ENCODE peak calls at places on chromosomes 11 and 22, in seven cellular contexts. One of them, this sample, is unnamed.

GRCh38 chr11:11148104-11148509 is 204.9 kb downstream of the CSNK2A3 start:
- DNase-seq in hepatocyte: peak; percentile 87
- DNase-seq in fibroblast of lung: peak; percentile 91
- DNase-seq in H9: peak; percentile 88
- DNase-seq in OCI-LY7: no peak
- DNase-seq in GM23338: peak; percentile 77
- DNase-seq in PC-9: no peak
- DNase-seq in this sample: no peak

GRCh38 chr11:106021181-106021966 is 666 bp downstream of the MSANTD4 start:
- DNase-seq in hepatocyte: peak; percentile 11
- DNase-seq in fibroblast of lung: peak; percentile 8
- DNase-seq in H9: no peak
- DNase-seq in OCI-LY7: peak; percentile 54
- DNase-seq in GM23338: peak; percentile 32
- DNase-seq in PC-9: no peak
- DNase-seq in this sample: no peak

GRCh38 chr11:117300301-117300700 is 9.2 kb downstream of the BACE1-AS start:
- DNase-seq in hepatocyte: peak; percentile 71
- DNase-seq in fibroblast of lung: peak; percentile 69
- DNase-seq in H9: peak; percentile 63
- DNase-seq in OCI-LY7: no peak
- DNase-seq in GM23338: peak; percentile 63
- DNase-seq in PC-9: no peak
- DNase-seq in this sample: no peak

GRCh38 chr11:57515332-57516060 is at the start of gene SLC43A1:
- DNase-seq in hepatocyte: peak; percentile 68
- DNase-seq in fibroblast of lung: peak; percentile 58
- DNase-seq in H9: peak; percentile 54
- DNase-seq in OCI-LY7: peak; percentile 63
- DNase-seq in GM23338: peak; percentile 57
- DNase-seq in PC-9: peak; percentile 42
- DNase-seq in this sample: no peak

GRCh38 chr11:37689951-37690350 is 1091.9 kb upstream of the RAG2 start:
- DNase-seq in hepatocyte: no peak
- DNase-seq in fibroblast of lung: peak; percentile 67
- DNase-seq in H9: no peak
- DNase-seq in OCI-LY7: no peak
- DNase-seq in GM23338: no peak
- DNase-seq in PC-9: no peak
- DNase-seq in this sample: no peak

GRCh38 chr11:111441443-111441842 is 62.4 kb upstream of the POU2AF1 start:
- DNase-seq in hepatocyte: peak; percentile 54
- DNase-seq in fibroblast of lung: peak; percentile 86
- DNase-seq in H9: no peak
- DNase-seq in OCI-LY7: no peak
- DNase-seq in GM23338: no peak
- DNase-seq in PC-9: no peak
- DNase-seq in this sample: no peak

GRCh38 chr11:19660076-19660475 is 52.6 kb upstream of the NAV2 start:
- DNase-seq in hepatocyte: peak; percentile 67
- DNase-seq in fibroblast of lung: peak; percentile 81
- DNase-seq in H9: no peak
- DNase-seq in OCI-LY7: no peak
- DNase-seq in GM23338: no peak
- DNase-seq in PC-9: peak; percentile 92
- DNase-seq in this sample: peak; percentile 88

GRCh38 chr11:125223901-125224331 is 59.4 kb downstream of the PKNOX2 start:
- DNase-seq in hepatocyte: no peak
- DNase-seq in fibroblast of lung: no peak
- DNase-seq in H9: no peak
- DNase-seq in OCI-LY7: no peak
- DNase-seq in GM23338: no peak
- DNase-seq in PC-9: no peak
- DNase-seq in this sample: no peak

GRCh38 chr22:33112606-33113005 is 54.4 kb upstream of the SYN3 start:
- DNase-seq in hepatocyte: no peak
- DNase-seq in fibroblast of lung: no peak
- DNase-seq in H9: no peak
- DNase-seq in OCI-LY7: peak; percentile 96
- DNase-seq in GM23338: no peak
- DNase-seq in PC-9: no peak
- DNase-seq in this sample: no peak

GRCh38 chr11:68663482-68664010 is 20.8 kb upstream of the GAL start:
- DNase-seq in hepatocyte: no peak
- DNase-seq in fibroblast of lung: no peak
- DNase-seq in H9: no peak
- DNase-seq in OCI-LY7: no peak
- DNase-seq in GM23338: no peak
- DNase-seq in PC-9: no peak
- DNase-seq in this sample: no peak

GRCh38 chr11:1203505-1204271 is 19.2 kb upstream of the MUC5B start:
- DNase-seq in hepatocyte: no peak
- DNase-seq in fibroblast of lung: no peak
- DNase-seq in H9: peak; percentile 25
- DNase-seq in OCI-LY7: no peak
- DNase-seq in GM23338: no peak
- DNase-seq in PC-9: peak; percentile 93
- DNase-seq in this sample: peak; percentile 10

GRCh38 chr22:42162728-42163489 is 32.3 kb upstream of the CYP2D6 start:
- DNase-seq in hepatocyte: no peak
- DNase-seq in fibroblast of lung: no peak
- DNase-seq in H9: no peak
- DNase-seq in OCI-LY7: no peak
- DNase-seq in GM23338: no peak
- DNase-seq in PC-9: no peak
- DNase-seq in this sample: no peak

GRCh38 chr11:60875856-60876485 is 8.6 kb downstream of the ZP1 start:
- DNase-seq in hepatocyte: no peak
- DNase-seq in fibroblast of lung: no peak
- DNase-seq in H9: no peak
- DNase-seq in OCI-LY7: no peak
- DNase-seq in GM23338: no peak
- DNase-seq in PC-9: peak; percentile 31
- DNase-seq in this sample: no peak

GRCh38 chr11:44351006-44351660 is 41.2 kb upstream of the ALX4 start:
- DNase-seq in hepatocyte: no peak
- DNase-seq in fibroblast of lung: no peak
- DNase-seq in H9: no peak
- DNase-seq in OCI-LY7: peak; percentile 41
- DNase-seq in GM23338: no peak
- DNase-seq in PC-9: no peak
- DNase-seq in this sample: no peak

GRCh38 chr22:24329453-24329852 is 58.8 kb downstream of the SPECC1L start:
- DNase-seq in hepatocyte: no peak
- DNase-seq in fibroblast of lung: no peak
- DNase-seq in H9: no peak
- DNase-seq in OCI-LY7: no peak
- DNase-seq in GM23338: no peak
- DNase-seq in PC-9: no peak
- DNase-seq in this sample: no peak

GRCh38 chr11:74325649-74326645 is 14.5 kb upstream of the P4HA3 start:
- DNase-seq in hepatocyte: peak; percentile 41
- DNase-seq in fibroblast of lung: peak; percentile 93
- DNase-seq in H9: no peak
- DNase-seq in OCI-LY7: no peak
- DNase-seq in GM23338: no peak
- DNase-seq in PC-9: no peak
- DNase-seq in this sample: no peak

GRCh38 chr11:128398517-128399152 is 188.7 kb downstream of the ETS1 start:
- DNase-seq in hepatocyte: no peak
- DNase-seq in fibroblast of lung: no peak
- DNase-seq in H9: no peak
- DNase-seq in OCI-LY7: peak; percentile 14
- DNase-seq in GM23338: no peak
- DNase-seq in PC-9: no peak
- DNase-seq in this sample: no peak

GRCh38 chr11:123235117-123235686 is 40.2 kb upstream of the CLMP start:
- DNase-seq in hepatocyte: no peak
- DNase-seq in fibroblast of lung: no peak
- DNase-seq in H9: peak; percentile 76
- DNase-seq in OCI-LY7: peak; percentile 18
- DNase-seq in GM23338: peak; percentile 78
- DNase-seq in PC-9: no peak
- DNase-seq in this sample: peak; percentile 38

GRCh38 chr22:20268350-20269012 is 363 bp upstream of the RTN4R start:
- DNase-seq in hepatocyte: peak; percentile 91
- DNase-seq in fibroblast of lung: peak; percentile 37
- DNase-seq in H9: peak; percentile 60
- DNase-seq in OCI-LY7: peak; percentile 58
- DNase-seq in GM23338: peak; percentile 80
- DNase-seq in PC-9: no peak
- DNase-seq in this sample: peak; percentile 8

GRCh38 chr11:118263694-118264567 is at the start of gene MPZL2:
- DNase-seq in hepatocyte: peak; percentile 83
- DNase-seq in fibroblast of lung: no peak
- DNase-seq in H9: peak; percentile 74
- DNase-seq in OCI-LY7: no peak
- DNase-seq in GM23338: peak; percentile 76
- DNase-seq in PC-9: peak; percentile 94
- DNase-seq in this sample: peak; percentile 65

GRCh38 chr11:72591785-72592490 is 82.3 kb downstream of the PDE2A start:
- DNase-seq in hepatocyte: no peak
- DNase-seq in fibroblast of lung: no peak
- DNase-seq in H9: no peak
- DNase-seq in OCI-LY7: peak; percentile 83
- DNase-seq in GM23338: no peak
- DNase-seq in PC-9: no peak
- DNase-seq in this sample: no peak

GRCh38 chr22:26805131-26805530 is 147.7 kb downstream of the MIAT start:
- DNase-seq in hepatocyte: no peak
- DNase-seq in fibroblast of lung: peak; percentile 70
- DNase-seq in H9: no peak
- DNase-seq in OCI-LY7: no peak
- DNase-seq in GM23338: no peak
- DNase-seq in PC-9: no peak
- DNase-seq in this sample: no peak

GRCh38 chr22:44516841-44517240 is 18.8 kb upstream of the RTL6 start:
- DNase-seq in hepatocyte: no peak
- DNase-seq in fibroblast of lung: no peak
- DNase-seq in H9: no peak
- DNase-seq in OCI-LY7: no peak
- DNase-seq in GM23338: no peak
- DNase-seq in PC-9: no peak
- DNase-seq in this sample: no peak

GRCh38 chr11:24421766-24422165 is 75.1 kb upstream of the LUZP2 start:
- DNase-seq in hepatocyte: no peak
- DNase-seq in fibroblast of lung: peak; percentile 61
- DNase-seq in H9: no peak
- DNase-seq in OCI-LY7: no peak
- DNase-seq in GM23338: no peak
- DNase-seq in PC-9: no peak
- DNase-seq in this sample: no peak

GRCh38 chr11:66275984-66276612 is 1.9 kb upstream of the CNIH2 start:
- DNase-seq in hepatocyte: no peak
- DNase-seq in fibroblast of lung: no peak
- DNase-seq in H9: no peak
- DNase-seq in OCI-LY7: no peak
- DNase-seq in GM23338: no peak
- DNase-seq in PC-9: no peak
- DNase-seq in this sample: no peak

GRCh38 chr11:121389651-121390050 is 62.5 kb upstream of the SORL1 start:
- DNase-seq in hepatocyte: no peak
- DNase-seq in fibroblast of lung: peak; percentile 65
- DNase-seq in H9: peak; percentile 34
- DNase-seq in OCI-LY7: no peak
- DNase-seq in GM23338: peak; percentile 55
- DNase-seq in PC-9: no peak
- DNase-seq in this sample: no peak

GRCh38 chr11:65778431-65778900 is 2.3 kb downstream of the AP5B1 start:
- DNase-seq in hepatocyte: peak; percentile 3
- DNase-seq in fibroblast of lung: no peak
- DNase-seq in H9: no peak
- DNase-seq in OCI-LY7: no peak
- DNase-seq in GM23338: no peak
- DNase-seq in PC-9: no peak
- DNase-seq in this sample: no peak

GRCh38 chr22:20212754-20213699 is 55.1 kb downstream of the RTN4R start:
- DNase-seq in hepatocyte: no peak
- DNase-seq in fibroblast of lung: no peak
- DNase-seq in H9: no peak
- DNase-seq in OCI-LY7: no peak
- DNase-seq in GM23338: no peak
- DNase-seq in PC-9: no peak
- DNase-seq in this sample: no peak

GRCh38 chr11:45945392-45945999 is 23.0 kb downstream of the LARGE2 start:
- DNase-seq in hepatocyte: no peak
- DNase-seq in fibroblast of lung: no peak
- DNase-seq in H9: no peak
- DNase-seq in OCI-LY7: no peak
- DNase-seq in GM23338: no peak
- DNase-seq in PC-9: no peak
- DNase-seq in this sample: no peak

GRCh38 chr11:75248924-75249256 is 8.3 kb downstream of the TPBGL start:
- DNase-seq in hepatocyte: no peak
- DNase-seq in fibroblast of lung: no peak
- DNase-seq in H9: no peak
- DNase-seq in OCI-LY7: no peak
- DNase-seq in GM23338: no peak
- DNase-seq in PC-9: no peak
- DNase-seq in this sample: no peak

GRCh38 chr11:101497292-101497691 is 86.5 kb downstream of the TRPC6 start:
- DNase-seq in hepatocyte: no peak
- DNase-seq in fibroblast of lung: no peak
- DNase-seq in H9: no peak
- DNase-seq in OCI-LY7: no peak
- DNase-seq in GM23338: no peak
- DNase-seq in PC-9: no peak
- DNase-seq in this sample: no peak
- H4K20me1 ChIP-seq in hepatocyte: no peaks in the 10 kb centered on the region
- H4K20me1 ChIP-seq in fibroblast of lung: no peaks in the 10 kb centered on the region
- H4K20me1 ChIP-seq in H9: no peaks in the 10 kb centered on the region
- H4K20me1 ChIP-seq in OCI-LY7: no peaks in the 10 kb centered on the region
- H4K20me1 ChIP-seq in GM23338: no peaks in the 10 kb centered on the region
- H4K20me1 ChIP-seq in PC-9: no peaks in the 10 kb centered on the region
- H4K20me1 ChIP-seq in this sample: no peaks in the 10 kb centered on the region

GRCh38 chr22:22895776-22896445 is 8.3 kb downstream of the IGLL5 start:
- DNase-seq in hepatocyte: no peak
- DNase-seq in fibroblast of lung: no peak
- DNase-seq in H9: no peak
- DNase-seq in OCI-LY7: no peak
- DNase-seq in GM23338: no peak
- DNase-seq in PC-9: no peak
- DNase-seq in this sample: no peak
- H4K20me1 ChIP-seq in hepatocyte: no peaks in the 10 kb centered on the region
- H4K20me1 ChIP-seq in fibroblast of lung: no peaks in the 10 kb centered on the region
- H4K20me1 ChIP-seq in H9: no peaks in the 10 kb centered on the region
- H4K20me1 ChIP-seq in OCI-LY7: no peaks in the 10 kb centered on the region
- H4K20me1 ChIP-seq in GM23338: no peaks in the 10 kb centered on the region
- H4K20me1 ChIP-seq in PC-9: no peaks in the 10 kb centered on the region
- H4K20me1 ChIP-seq in this sample: no peaks in the 10 kb centered on the region

GRCh38 chr11:17296852-17297559 is 20.5 kb downstream of the NUCB2 start:
- DNase-seq in hepatocyte: no peak
- DNase-seq in fibroblast of lung: peak; percentile 13
- DNase-seq in H9: no peak
- DNase-seq in OCI-LY7: no peak
- DNase-seq in GM23338: no peak
- DNase-seq in PC-9: no peak
- DNase-seq in this sample: no peak
- H4K20me1 ChIP-seq in hepatocyte: no peaks in the 10 kb centered on the region
- H4K20me1 ChIP-seq in fibroblast of lung: no peaks in the 10 kb centered on the region
- H4K20me1 ChIP-seq in H9: no peaks in the 10 kb centered on the region
- H4K20me1 ChIP-seq in OCI-LY7: no peaks in the 10 kb centered on the region
- H4K20me1 ChIP-seq in GM23338: no peaks in the 10 kb centered on the region
- H4K20me1 ChIP-seq in PC-9: no peaks in the 10 kb centered on the region
- H4K20me1 ChIP-seq in this sample: no peaks in the 10 kb centered on the region

GRCh38 chr11:64770120-64770519 is 8.2 kb downstream of the SF1 start:
- DNase-seq in hepatocyte: no peak
- DNase-seq in fibroblast of lung: no peak
- DNase-seq in H9: no peak
- DNase-seq in OCI-LY7: no peak
- DNase-seq in GM23338: no peak
- DNase-seq in PC-9: no peak
- DNase-seq in this sample: no peak
- H4K20me1 ChIP-seq in hepatocyte: peaks cover 96% of the 10 kb centered on the region
- H4K20me1 ChIP-seq in fibroblast of lung: peaks cover 2% of the 10 kb centered on the region
- H4K20me1 ChIP-seq in H9: peaks cover 3% of the 10 kb centered on the region
- H4K20me1 ChIP-seq in OCI-LY7: peaks cover 66% of the 10 kb centered on the region
- H4K20me1 ChIP-seq in GM23338: peaks cover 77% of the 10 kb centered on the region
- H4K20me1 ChIP-seq in PC-9: peaks cover 97% of the 10 kb centered on the region
- H4K20me1 ChIP-seq in this sample: peaks cover 54% of the 10 kb centered on the region

This sample was measured in HCT116.